ENCODE peak calls at places on chromosomes 13 and 19, in eight cellular contexts. R is mesothelial cell of epicardium, J is endothelial cell, W is body of pancreas, N is astrocyte, L is fibroblast of lung, Z is astrocyte of the cerebellum, S is left lung. X is an unnamed sample.

GRCh38 chr13:50224534-50224933 is 209.3 kb downstream of the KCNRG start:
- DNase-seq in S (no peak), N (peak), L (peak), J (no peak), R (no peak), Z (no peak), W (no peak), X (no peak)

GRCh38 chr19:55146648-55147218 is 2.3 kb downstream of the TNNT1 start:
- DNase-seq in S (no peak), R (peak), W (no peak), L (no peak), Z (no peak), N (no peak), J (no peak), X (no peak)

GRCh38 chr19:45311640-45312039 is 11.0 kb downstream of the CKM start:
- DNase-seq in W (no peak), Z (no peak), S (no peak), J (no peak), R (no peak), L (no peak), N (no peak), X (no peak)

GRCh38 chr13:21046203-21046602 is 15.2 kb downstream of the LATS2 start:
- DNase-seq in R (no peak), Z (no peak), W (no peak), L (no peak), N (no peak), S (no peak), J (no peak), X (no peak)

GRCh38 chr19:4042731-4043082 is 24.0 kb downstream of the ZBTB7A start:
- DNase-seq in L (no peak), R (no peak), S (no peak), W (peak), J (no peak), N (no peak), Z (no peak), X (no peak)

GRCh38 chr19:16571283-16571682 is 932 bp downstream of the SLC35E1 start:
- DNase-seq in L (peak), R (no peak), J (no peak), S (no peak), N (peak), Z (peak), W (peak), X (no peak)

GRCh38 chr19:45069056-45069455 is 7.2 kb downstream of the ZNF296 start:
- DNase-seq in R (no peak), S (no peak), Z (no peak), L (peak), W (no peak), J (no peak), N (no peak), X (no peak)

GRCh38 chr13:46992383-46992952 is 95.6 kb upstream of the HTR2A start:
- DNase-seq in R (no peak), J (peak), Z (no peak), N (no peak), W (no peak), S (no peak), L (peak), X (no peak)

GRCh38 chr19:57665261-57665806 is 3.4 kb upstream of the ZSCAN4 start:
- DNase-seq in J (no peak), S (no peak), W (no peak), Z (no peak), N (no peak), R (no peak), L (no peak), X (no peak)

GRCh38 chr13:46552888-46553520 is at the start of gene LRCH1:
- DNase-seq in L (peak), W (peak), R (peak), Z (peak), S (peak), N (peak), J (peak), X (peak)

GRCh38 chr19:50717891-50718254 is 1.7 kb downstream of the SHANK1 start:
- DNase-seq in J (no peak), N (no peak), S (no peak), W (no peak), Z (no peak), R (no peak), L (no peak), X (no peak)

GRCh38 chr13:28384789-28385188 is 110.1 kb downstream of the FLT1 start:
- DNase-seq in R (no peak), W (no peak), J (no peak), N (no peak), Z (no peak), S (no peak), L (no peak), X (no peak)
- TF ChIP-seq CTCF in R (no peak), W (no peak), J (no peak), N (no peak), Z (no peak), S (no peak), L (no peak), X (no peak)

DNA sequence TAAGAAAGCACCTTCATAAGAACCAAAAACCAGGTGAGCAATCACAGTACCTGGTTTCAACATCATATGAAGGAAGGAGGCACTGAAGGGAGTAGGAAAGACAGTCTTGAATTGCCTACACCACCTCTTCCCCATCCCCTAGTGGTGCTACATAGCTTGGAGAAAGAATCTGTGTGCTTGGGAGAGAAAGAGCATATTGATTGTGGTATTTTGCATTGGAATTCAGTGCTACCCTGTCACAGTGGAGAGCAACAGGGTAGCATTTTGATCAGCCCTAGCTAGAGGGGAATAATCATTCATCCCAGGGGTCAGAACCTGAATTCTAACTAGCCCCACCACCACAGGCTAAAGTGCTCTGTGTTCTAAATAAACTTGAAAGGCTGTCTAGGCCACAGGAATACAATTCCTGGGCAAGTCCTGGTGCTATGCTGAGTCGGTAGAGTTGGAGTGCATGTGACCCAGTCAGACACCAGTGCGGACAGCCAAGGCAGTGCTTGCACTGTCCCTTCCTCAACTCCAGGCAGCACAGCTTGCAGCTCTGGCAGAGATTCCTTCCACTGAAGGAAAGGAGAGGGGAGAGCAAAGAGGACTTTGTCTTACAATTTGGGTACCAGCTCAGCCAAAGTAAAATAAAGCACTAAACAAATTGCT is 158.8 kb downstream of the VWA8 start:
- DNase-seq in S (no peak), W (no peak), N (no peak), L (no peak), R (no peak), Z (no peak), J (no peak), X (no peak)
- TF ChIP-seq CTCF in S (no peak), W (no peak), N (no peak), L (no peak), R (no peak), Z (no peak), J (no peak), X (no peak)

DNA sequence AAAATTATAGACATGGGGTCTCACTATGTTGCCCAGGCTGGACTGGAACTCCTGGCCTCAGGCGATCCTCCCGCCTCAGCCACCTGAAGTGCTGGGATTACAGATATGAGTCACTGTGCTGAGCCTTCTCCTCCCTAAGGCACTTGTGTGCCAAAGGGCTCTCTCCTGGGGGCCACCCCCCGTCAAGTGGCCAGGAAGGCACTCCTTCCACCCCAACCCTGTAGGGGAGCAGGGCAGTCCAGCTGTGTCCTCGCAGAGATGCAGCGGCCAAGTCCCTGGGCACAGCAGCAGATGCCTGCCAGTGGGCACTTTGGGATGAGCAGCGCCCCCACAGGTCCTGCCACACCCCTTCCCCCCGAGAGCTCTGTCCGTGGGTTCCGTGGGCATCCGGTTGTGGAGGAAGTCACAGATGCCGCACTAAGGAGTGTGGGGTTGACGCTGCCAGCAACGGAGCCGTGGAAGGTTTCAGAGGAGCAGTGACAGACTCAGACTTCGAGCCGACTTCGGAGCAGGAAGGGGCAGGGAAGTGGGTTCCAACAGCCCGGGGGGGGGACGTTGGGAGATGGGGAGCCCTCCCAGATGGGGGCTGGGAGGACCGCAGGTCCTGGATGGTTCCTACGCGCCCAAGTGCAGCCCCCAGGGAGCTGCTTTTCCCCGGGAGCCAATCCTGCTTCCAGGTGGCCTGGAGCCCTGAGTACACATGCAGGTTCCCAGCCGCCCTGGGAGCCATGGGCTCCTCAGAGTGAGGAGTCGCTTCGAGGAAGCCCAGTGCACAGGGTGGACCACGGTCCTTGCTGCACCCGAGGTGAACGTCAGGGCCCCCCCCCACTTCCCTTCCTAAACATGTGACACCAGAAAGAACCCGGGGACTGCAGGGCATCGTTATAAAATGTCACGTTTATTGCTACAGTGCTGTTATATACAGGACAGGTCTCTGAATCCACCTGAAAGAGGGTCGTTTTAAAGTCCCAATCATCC is 3.4 kb upstream of the UQCR11 start:
- DNase-seq in Z (no peak), S (no peak), N (no peak), R (no peak), J (no peak), W (no peak), L (no peak), X (no peak)
- TF ChIP-seq CTCF in Z (no peak), S (no peak), N (no peak), R (no peak), J (no peak), W (no peak), L (no peak), X (no peak)

GRCh38 chr19:10566408-10566657 is 523 bp upstream of the KRI1 start:
- DNase-seq in R (no peak), N (no peak), L (no peak), S (no peak), J (no peak), W (no peak), Z (no peak), X (no peak)
- TF ChIP-seq CTCF in R (no peak), N (no peak), L (no peak), S (no peak), J (no peak), W (no peak), Z (no peak), X (no peak)

GRCh38 chr19:34838753-34839431 is 65.9 kb upstream of the ZNF599 start:
- DNase-seq in J (peak), R (no peak), W (peak), N (no peak), S (no peak), Z (no peak), L (no peak), X (peak)
- TF ChIP-seq CTCF in J (peak), R (peak), W (peak), N (no peak), S (peak), Z (peak), L (peak), X (peak)

X was measured in neural crest cell.